ENCODE peak calls at places on chromosomes 5 and 9, in four cellular contexts. S is pancreas, X is endodermal cell, U is tibial artery. I is an unnamed sample. For H3K4me1, the result is how much of the 10 kb centered on the place peaks cover.

GRCh38 chr5:101942321-101942882 is 353.7 kb downstream of the SLCO4C1 start:
- DNase-seq in S (no peak), X (peak), U (no peak), I (peak)

GRCh38 chr9:111039203-111039907 is 1.1 kb upstream of the LPAR1 start:
- DNase-seq in S (peak), X (peak), U (peak), I (peak)

GRCh38 chr9:121827251-121827967 is 176.0 kb downstream of the DAB2IP start:
- DNase-seq in S (no peak), X (peak), U (no peak), I (no peak)

GRCh38 chr9:14212116-14212515 is 101.8 kb downstream of the NFIB start:
- DNase-seq in S (no peak), X (no peak), U (no peak), I (no peak)

GRCh38 chr5:177457239-177458121 is 10.9 kb downstream of the PRR7 start:
- DNase-seq in S (no peak), X (peak), U (peak), I (peak)

GRCh38 chr5:83306572-83307241 is 164.8 kb upstream of the VCAN start:
- DNase-seq in S (no peak), X (no peak), U (peak), I (no peak)

GRCh38 chr5:42268630-42269029 is 154.6 kb upstream of the GHR start:
- DNase-seq in S (no peak), X (no peak), U (no peak), I (no peak)

GRCh38 chr5:406041-406440 is 36.9 kb upstream of the EXOC3 start:
- DNase-seq in S (no peak), X (no peak), U (no peak), I (no peak)

GRCh38 chr5:98309785-98310566 is 463.5 kb upstream of the RGMB start:
- DNase-seq in S (no peak), X (peak), U (no peak), I (no peak)

GRCh38 chr9:114958021-114958846 is 27.8 kb upstream of the TNFSF8 start:
- DNase-seq in S (no peak), X (no peak), U (peak), I (peak)

GRCh38 chr5:80654054-80654390 is 430 bp upstream of the MSH3 start:
- DNase-seq in S (no peak), X (peak), U (no peak), I (peak)

GRCh38 chr9:131395027-131395744 is 1.3 kb downstream of the PRRC2B start:
- DNase-seq in S (peak), X (peak), U (no peak), I (peak)

GRCh38 chr5:151106073-151106472 is 25.2 kb upstream of the TNIP1 start:
- DNase-seq in S (no peak), X (no peak), U (no peak), I (no peak)

GRCh38 chr9:4829956-4830355 is 37.2 kb downstream of the RCL1 start:
- DNase-seq in S (no peak), X (no peak), U (no peak), I (no peak)

GRCh38 chr5:180469586-180469865 is 24.7 kb upstream of the CNOT6 start:
- DNase-seq in S (no peak), X (no peak), U (peak), I (no peak)

GRCh38 chr5:10140195-10140973 is 109.3 kb downstream of the ATPSCKMT start:
- DNase-seq in S (no peak), X (peak), U (no peak), I (no peak)

GRCh38 chr9:125587819-125588460 is 119.1 kb downstream of the MAPKAP1 start:
- DNase-seq in S (no peak), X (no peak), U (no peak), I (no peak)

GRCh38 chr9:125529589-125530515 is 177.2 kb downstream of the MAPKAP1 start:
- DNase-seq in S (no peak), X (no peak), U (no peak), I (no peak)

GRCh38 chr5:178341091-178341960 is 108.7 kb upstream of the PHYKPL start:
- DNase-seq in S (peak), X (no peak), U (peak), I (no peak)

GRCh38 chr9:14153310-14153720 is 160.6 kb downstream of the NFIB start:
- DNase-seq in S (no peak), X (no peak), U (no peak), I (no peak)

GRCh38 chr5:157143127-157143959 is 678 bp upstream of the MED7 start:
- DNase-seq in S (peak), X (peak), U (peak), I (peak)

GRCh38 chr9:114303571-114303970 is 19.3 kb upstream of the ORM1 start:
- DNase-seq in S (peak), X (no peak), U (no peak), I (no peak)

GRCh38 chr5:761854-762685 is 22.5 kb downstream of the ZDHHC11B start:
- DNase-seq in S (peak), X (peak), U (no peak), I (no peak)

GRCh38 chr9:8784813-8785212 is 985.2 kb upstream of the DMAC1 start:
- DNase-seq in S (no peak), X (no peak), U (no peak), I (no peak)

GRCh38 chr5:60945760-60946253 is 802 bp downstream of the NDUFAF2 start:
- DNase-seq in S (peak), X (peak), U (peak), I (no peak)

GRCh38 chr9:87540444-87541105 is 42.9 kb downstream of the DAPK1 start:
- DNase-seq in S (no peak), X (no peak), U (no peak), I (no peak)

GRCh38 chr5:2995667-2996066 is 244.2 kb upstream of the IRX2 start:
- DNase-seq in S (no peak), X (no peak), U (no peak), I (no peak)

GRCh38 chr5:176675676-176676360 is 28.5 kb downstream of the TSPAN17 start:
- DNase-seq in S (no peak), X (peak), U (no peak), I (no peak)

GRCh38 chr9:135078361-135078821 is 9.1 kb upstream of the OLFM1 start:
- DNase-seq in S (no peak), X (peak), U (peak), I (no peak)

GRCh38 chr5:53130206-53130605 is 20.6 kb upstream of the MOCS2 start:
- DNase-seq in S (no peak), X (no peak), U (no peak), I (no peak)

GRCh38 chr5:27048507-27048906 is 10.1 kb upstream of the CDH9 start:
- DNase-seq in S (no peak), X (peak), U (no peak), I (no peak)

GRCh38 chr9:133683494-133684460 is 47.6 kb downstream of the DBH start:
- DNase-seq in S (no peak), X (no peak), U (no peak), I (peak)

GRCh38 chr5:140131967-140132409 is 6.3 kb downstream of the IGIP start:
- DNase-seq in S (no peak), X (no peak), U (peak), I (no peak)

DNA sequence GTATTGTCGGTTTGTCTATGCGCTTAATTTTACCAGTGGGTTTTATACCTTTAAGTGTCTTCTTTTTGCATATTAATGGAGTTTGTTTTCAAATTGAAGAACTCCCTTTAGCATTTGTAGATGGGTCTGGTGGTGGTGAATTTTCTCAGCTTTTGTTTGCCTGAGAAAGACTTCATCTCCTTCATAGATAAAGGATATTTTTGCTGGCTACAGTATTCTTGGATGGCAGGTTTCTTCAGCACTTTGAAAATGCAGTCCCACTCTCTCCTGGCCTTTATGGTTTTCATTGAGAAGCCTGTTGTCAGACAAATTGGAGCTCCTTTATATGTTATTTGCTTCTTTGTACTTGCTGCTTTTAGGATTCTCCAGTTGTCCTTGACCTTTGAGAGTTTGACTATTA is 142.1 kb downstream of the RAB3C start:
- DNase-seq in S (no peak), X (no peak), U (no peak), I (no peak)
- H3K4me3 ChIP-seq in S (no peak), X (no peak), U (no peak), I (no peak)

DNA sequence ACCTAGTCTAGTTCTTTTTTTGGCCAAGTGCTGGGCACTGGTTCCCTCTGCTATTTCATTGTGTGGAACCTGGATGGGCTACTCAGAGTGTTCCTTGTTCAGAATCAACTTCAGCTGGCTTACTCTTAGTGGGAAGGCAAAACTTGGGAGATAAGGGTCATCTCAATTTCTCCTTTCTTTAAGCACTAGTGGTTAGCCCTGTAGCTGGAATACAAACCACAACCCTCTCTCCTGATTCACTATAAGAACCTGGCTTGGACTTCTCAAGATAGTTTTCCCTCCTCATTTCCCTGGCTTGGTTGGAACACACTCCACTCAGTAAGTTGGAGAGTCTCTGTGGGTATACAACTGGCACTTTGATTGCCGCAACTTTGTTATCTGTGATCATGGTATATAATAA is 35.1 kb downstream of the GRIA1 start:
- DNase-seq in S (no peak), X (no peak), U (no peak), I (no peak)
- TF ChIP-seq CTCF in S (no peak), X (no peak), U (no peak), I (no peak)

GRCh38 chr5:143397302-143398052 is 6.0 kb downstream of the NR3C1 start:
- DNase-seq in S (no peak), X (no peak), U (no peak), I (no peak)
- H3K4me1 ChIP-seq in S (under half), X (under half), U (half or more), I (under half)

GRCh38 chr9:18438951-18439350 is 35.0 kb upstream of the ADAMTSL1 start:
- DNase-seq in S (no peak), X (no peak), U (no peak), I (no peak)

GRCh38 chr9:18442629-18443491 is 31.1 kb upstream of the ADAMTSL1 start:
- DNase-seq in S (peak), X (peak), U (peak), I (peak)

GRCh38 chr9:18438300-18438925 is 35.5 kb upstream of the ADAMTSL1 start:
- DNase-seq in S (peak), X (peak), U (peak), I (no peak)

GRCh38 chr9:18441245-18441644 is 32.7 kb upstream of the ADAMTSL1 start:
- DNase-seq in S (no peak), X (no peak), U (no peak), I (no peak)

GRCh38 chr9:18437315-18438200 is 36.4 kb upstream of the ADAMTSL1 start:
- DNase-seq in S (no peak), X (peak), U (no peak), I (no peak)
- H3K4me3 ChIP-seq in S (peak), X (peak), U (peak), I (no peak)

GRCh38 chr9:136545065-136545965 is 533 bp downstream of the NOTCH1 start:
- DNase-seq in S (peak), X (peak), U (no peak), I (peak)

GRCh38 chr9:136547508-136548215 is 1.8 kb upstream of the NOTCH1 start:
- DNase-seq in S (no peak), X (peak), U (no peak), I (peak)

GRCh38 chr9:136546697-136547481 is 1.0 kb upstream of the NOTCH1 start:
- DNase-seq in S (peak), X (peak), U (peak), I (peak)

GRCh38 chr9:136544549-136545064 is 1.2 kb downstream of the NOTCH1 start:
- DNase-seq in S (peak), X (no peak), U (peak), I (peak)

GRCh38 chr9:136545966-136546696 is at the start of gene NOTCH1:
- DNase-seq in S (peak), X (peak), U (peak), I (peak)
- TF ChIP-seq CTCF in S (no peak), X (no peak), U (no peak), I (no peak)

I was measured in mucosa of descending colon.